ENCODE peak calls at places on chromosomes 2 and 18, in four cellular contexts. A, D, K and U are unnamed samples.

GRCh38 chr2:127365211-127365643 is 22.5 kb downstream of the MAP3K2 start:
- DNase-seq in D (no peak), A (peak; percentile 86), K (no peak), U (no peak)

GRCh38 chr18:62894681-62895390 is 179.5 kb downstream of the PHLPP1 start:
- DNase-seq in A (no peak), D (no peak), K (no peak), U (no peak)

GRCh38 chr2:71882949-71883472 is 264.7 kb downstream of the CYP26B1 start:
- DNase-seq in A (no peak), K (peak; percentile 72), D (peak; percentile 45), U (no peak)

GRCh38 chr2:216346781-216347180 is 25.5 kb downstream of the MARCHF4 start:
- DNase-seq in D (no peak), K (no peak), A (no peak), U (no peak)

GRCh38 chr18:13290856-13291271 is 72.3 kb downstream of the LDLRAD4 start:
- DNase-seq in K (no peak), A (no peak), D (no peak), U (no peak)

GRCh38 chr2:66170681-66171234 is 264.2 kb upstream of the MEIS1 start:
- DNase-seq in A (no peak), K (no peak), D (peak; percentile 4), U (no peak)

GRCh38 chr18:63111549-63112402 is 207.8 kb downstream of the BCL2 start:
- DNase-seq in K (no peak), A (no peak), D (no peak), U (no peak)

GRCh38 chr18:48838921-48839818 is 111.6 kb downstream of the SMAD7 start:
- DNase-seq in A (no peak), K (no peak), D (peak; percentile 51), U (no peak)

GRCh38 chr18:7330041-7330440 is 99.2 kb downstream of the LRRC30 start:
- DNase-seq in D (no peak), K (no peak), A (no peak), U (no peak)

GRCh38 chr2:102057502-102058292 is 65.9 kb downstream of the IL1R2 start:
- DNase-seq in A (no peak), K (no peak), D (no peak), U (no peak)

GRCh38 chr2:109378682-109379081 is 235.1 kb downstream of the SEPTIN10 start:
- DNase-seq in K (no peak), D (no peak), A (no peak), U (no peak)

GRCh38 chr2:17518212-17519154 is at the start of gene RAD51AP2:
- DNase-seq in D (no peak), K (no peak), A (peak; percentile 95), U (no peak)

GRCh38 chr2:189425676-189426075 is 15.6 kb upstream of the WDR75 start:
- DNase-seq in A (no peak), D (no peak), K (no peak), U (no peak)

GRCh38 chr2:72139471-72139870 is 8.2 kb downstream of the CYP26B1 start:
- DNase-seq in D (no peak), K (no peak), A (no peak), U (no peak)

GRCh38 chr2:104844813-104845551 is 8.9 kb upstream of the POU3F3 start:
- DNase-seq in D (no peak), A (peak; percentile 86), K (no peak), U (no peak)

GRCh38 chr2:88626171-88627054 is 851 bp downstream of the EIF2AK3 start:
- DNase-seq in D (peak; percentile 25), A (peak; percentile 68), K (no peak), U (peak; percentile 70)

GRCh38 chr2:38400513-38400912 is 23.4 kb upstream of the ATL2 start:
- DNase-seq in D (no peak), K (no peak), A (no peak), U (no peak)

GRCh38 chr2:190409616-190410015 is 1.5 kb downstream of the MFSD6 start:
- DNase-seq in K (no peak), D (no peak), A (no peak), U (no peak)

GRCh38 chr2:97774425-97774824 is 61.0 kb downstream of the ZAP70 start:
- DNase-seq in K (no peak), D (peak; percentile 32), A (peak; percentile 63), U (no peak)

GRCh38 chr2:135985018-135985825 is at the start of gene DARS1:
- DNase-seq in D (peak; percentile 92), A (peak; percentile 98), K (no peak), U (peak; percentile 90)

GRCh38 chr18:6031004-6031403 is 135.7 kb upstream of the TMEM200C start:
- DNase-seq in K (no peak), D (no peak), A (no peak), U (no peak)

GRCh38 chr18:48517048-48517447 is 21.8 kb upstream of the CTIF start:
- DNase-seq in D (no peak), K (no peak), A (no peak), U (no peak)

GRCh38 chr2:69300650-69301049 is 86.4 kb downstream of the GFPT1 start:
- DNase-seq in A (no peak), D (no peak), K (no peak), U (no peak)

GRCh38 chr2:232525199-232525598 is 761 bp upstream of the CHRND start:
- DNase-seq in D (no peak), A (no peak), K (no peak), U (no peak)

GRCh38 chr2:105183555-105184323 is 57.8 kb upstream of the GPR45 start:
- DNase-seq in A (no peak), K (no peak), D (no peak), U (no peak)

GRCh38 chr18:903703-904102 is 968 bp upstream of the ADCYAP1 start:
- DNase-seq in K (no peak), D (peak; percentile 57), A (peak; percentile 83), U (peak; percentile 76)

GRCh38 chr2:70443726-70444125 is 109.9 kb downstream of the TGFA start:
- DNase-seq in D (no peak), K (no peak), A (no peak), U (no peak)

GRCh38 chr18:47775961-47776360 is 154.5 kb downstream of the SMAD2 start:
- DNase-seq in D (peak; percentile 21), K (peak; percentile 12), A (peak; percentile 40), U (no peak)

GRCh38 chr2:209425082-209426071 is 1.5 kb downstream of the MAP2 start:
- DNase-seq in D (peak; percentile 80), A (peak; percentile 64), K (no peak), U (no peak)

GRCh38 chr2:30964334-30964733 is 157.1 kb upstream of the CAPN13 start:
- DNase-seq in D (no peak), A (no peak), K (no peak), U (no peak)

GRCh38 chr2:120453635-120453998 is 107.7 kb downstream of the INHBB start:
- DNase-seq in A (no peak), D (peak; percentile 21), K (no peak), U (no peak)

GRCh38 chr18:47953471-47953931 is 23.0 kb upstream of the SMAD2 start:
- DNase-seq in A (peak; percentile 40), D (peak; percentile 11), K (no peak), U (peak; percentile 82)

GRCh38 chr18:3998698-3999333 is 456.3 kb downstream of the DLGAP1 start:
- DNase-seq in K (no peak), D (peak; percentile 61), A (peak; percentile 70), U (no peak)

GRCh38 chr2:178829299-178829698 is 22.1 kb upstream of the TTN start:
- DNase-seq in A (no peak), K (no peak), D (no peak), U (no peak)

GRCh38 chr2:101793277-101793969 is 95.9 kb downstream of the MAP4K4 start:
- DNase-seq in D (no peak), K (no peak), A (peak; percentile 80), U (no peak)

GRCh38 chr2:187617925-187618324 is 63.7 kb upstream of the TFPI start:
- DNase-seq in A (no peak), K (no peak), D (no peak), U (no peak)

GRCh38 chr2:51219468-51219867 is 187.5 kb upstream of the NRXN1 start:
- DNase-seq in D (peak; percentile 40), K (no peak), A (peak; percentile 16), U (no peak)

GRCh38 chr2:183227191-183227590 is 102.9 kb downstream of the NUP35 start:
- DNase-seq in K (no peak), A (no peak), D (no peak), U (no peak)

GRCh38 chr2:85584857-85585780 is 888 bp downstream of the VAMP5 start:
- DNase-seq in D (peak; percentile 84), A (peak; percentile 29), K (no peak), U (peak; percentile 58)

GRCh38 chr2:104848526-104848925 is 5.4 kb upstream of the POU3F3 start:
- DNase-seq in K (no peak), A (peak; percentile 28), D (no peak), U (no peak)

GRCh38 chr2:141498561-141498960 is 632.3 kb downstream of the LRP1B start:
- DNase-seq in D (no peak), A (no peak), K (no peak), U (no peak)
- H3K27ac ChIP-seq in D (no peak overlapping the region), A (no peak overlapping the region), K (no peak overlapping the region), U (no peak overlapping the region)

GRCh38 chr2:217912030-217913024 is 90.5 kb downstream of the TNS1 start:
- DNase-seq in K (no peak), D (no peak), A (peak; percentile 60), U (no peak)
- H3K4me3 ChIP-seq in K (peak overlapping the region; percentile 22), D (no peak overlapping the region), A (peak overlapping the region; percentile 45), U (no peak overlapping the region)

GRCh38 chr2:27584597-27584996 is 1.8 kb downstream of the ZNF512 start:
- DNase-seq in A (no peak), K (no peak), D (no peak), U (no peak)
- H3K27ac ChIP-seq in A (no peak overlapping the region), K (no peak overlapping the region), D (no peak overlapping the region), U (no peak overlapping the region)

GRCh38 chr2:151945602-151946001 is 117.4 kb upstream of the ARL5A start:
- DNase-seq in K (no peak), D (no peak), A (no peak), U (no peak)

GRCh38 chr2:151943461-151943860 is 115.2 kb upstream of the ARL5A start:
- DNase-seq in A (no peak), D (no peak), K (no peak), U (no peak)

GRCh38 chr2:151947524-151948165 is 119.4 kb upstream of the ARL5A start:
- DNase-seq in A (no peak), K (no peak), D (peak; percentile 25), U (no peak)

GRCh38 chr2:151945186-151945585 is 117.0 kb upstream of the ARL5A start:
- DNase-seq in K (no peak), A (no peak), D (no peak), U (no peak)

GRCh38 chr2:151946856-151947523 is 118.8 kb upstream of the ARL5A start:
- DNase-seq in D (peak; percentile 41), K (no peak), A (peak; percentile 95), U (no peak)
- H3K4me3 ChIP-seq in D (no peak overlapping the region), K (peak overlapping the region; percentile 14), A (peak overlapping the region; percentile 38), U (no peak overlapping the region)

GRCh38 chr2:201628545-201628944 is 14.8 kb downstream of the TMEM237 start:
- DNase-seq in K (no peak), A (no peak), D (no peak), U (no peak)
- H3K27ac ChIP-seq in K (no peak overlapping the region), A (no peak overlapping the region), D (no peak overlapping the region), U (no peak overlapping the region)